ENCODE peak calls at places on chromosomes 1 and 21, in ten cellular contexts. N is brain microvascular endothelial cell; R is Jurkat, Clone E6-1; U is mesendoderm; W is neuronal stem cell; X is fibroblast of lung; Z is fibroblast of the aortic adventitia; G is breast epithelium; E is lung; V is NB4. S is an unnamed sample.
A peak's percentile ranks its signal among the peaks of the same experiment; 100 is the strongest.

GRCh38 chr1:224402472-224403035 is 32.0 kb downstream of the WDR26 start:
- DNase-seq in N (no peak), R (no peak), U (no peak), W (no peak), X (no peak), Z (no peak), G (no peak), E (no peak), V (no peak), S (no peak)

GRCh38 chr1:12798911-12799310 is 7.7 kb downstream of the PRAMEF1 start:
- DNase-seq in N (no peak), R (no peak), U (no peak), W (no peak), X (no peak), Z (no peak), G (no peak), E (no peak), V (no peak), S (no peak)

GRCh38 chr1:113490384-113490783 is 100.1 kb downstream of the MAGI3 start:
- DNase-seq in N (no peak), R (no peak), U (no peak), W (no peak), X (no peak), Z (no peak), G (no peak), E (no peak), V (no peak), S (no peak)

GRCh38 chr21:42317826-42318746 is 2.9 kb upstream of the TFF3 start:
- DNase-seq in N (no peak), R (no peak), U (no peak), W (no peak), X (no peak), Z (no peak), G (no peak), E (no peak), V (no peak), S (peak; percentile 26)

GRCh38 chr21:36429672-36430546 is 44.7 kb downstream of the CHAF1B start:
- DNase-seq in N (peak; percentile 100), R (peak; percentile 23), U (peak; percentile 95), W (peak; percentile 56), X (peak; percentile 100), Z (peak; percentile 99), G (no peak), E (peak; percentile 69), V (peak; percentile 91), S (peak; percentile 32)

GRCh38 chr1:226741009-226741408 is 1.9 kb upstream of the ITPKB start:
- DNase-seq in N (no peak), R (no peak), U (no peak), W (no peak), X (no peak), Z (no peak), G (no peak), E (no peak), V (no peak), S (no peak)

GRCh38 chr1:160665330-160666078 is 18.7 kb upstream of the SLAMF1 start:
- DNase-seq in N (no peak), R (no peak), U (peak; percentile 99), W (no peak), X (no peak), Z (no peak), G (no peak), E (peak; percentile 63), V (peak; percentile 89), S (no peak)

GRCh38 chr1:203338335-203339036 is 12.4 kb downstream of the FMOD start:
- DNase-seq in N (peak; percentile 40), R (peak; percentile 59), U (peak; percentile 76), W (peak; percentile 56), X (peak; percentile 45), Z (peak; percentile 79), G (no peak), E (peak; percentile 57), V (peak; percentile 72), S (peak; percentile 73)

GRCh38 chr1:23098463-23099170 is 70.0 kb downstream of the LUZP1 start:
- DNase-seq in N (peak; percentile 81), R (peak; percentile 67), U (peak; percentile 86), W (peak; percentile 73), X (peak; percentile 59), Z (peak; percentile 89), G (no peak), E (peak; percentile 58), V (peak; percentile 73), S (peak; percentile 72)
- H3K4me3 ChIP-seq in N (no peak overlapping the region), R (no peak overlapping the region), U (no peak overlapping the region), W (no peak overlapping the region), X (no peak overlapping the region), Z (peak overlapping the region; percentile 3), G (no peak overlapping the region), E (no peak overlapping the region), V (no peak overlapping the region), S (no peak overlapping the region)

DNA sequence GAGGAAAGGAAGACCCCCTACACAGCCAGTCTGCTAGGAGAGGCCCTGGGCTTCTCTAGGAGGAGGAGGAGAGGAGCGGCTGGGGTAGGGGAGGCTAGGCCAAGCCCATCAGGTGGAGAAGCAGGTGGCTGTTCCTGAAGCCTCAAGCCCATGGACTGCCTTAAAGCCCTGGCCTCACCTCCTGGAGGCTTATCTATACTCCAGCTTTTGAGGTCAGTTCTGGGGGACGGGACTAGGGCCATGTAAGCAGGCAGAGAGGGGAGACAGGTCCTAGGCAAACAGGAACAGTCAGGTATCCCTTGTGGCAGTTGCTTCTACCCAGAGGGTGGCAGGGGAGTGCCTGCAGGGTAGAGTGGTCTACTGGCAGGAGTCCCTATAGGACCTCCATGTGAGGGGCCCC is 40.6 kb downstream of the KCNC4 start:
- DNase-seq in N (no peak), R (no peak), U (no peak), W (no peak), X (no peak), Z (no peak), G (no peak), E (no peak), V (no peak), S (no peak)
- H3K4me3 ChIP-seq in N (no peak overlapping the region), R (no peak overlapping the region), U (no peak overlapping the region), W (no peak overlapping the region), X (no peak overlapping the region), Z (no peak overlapping the region), G (no peak overlapping the region), E (no peak overlapping the region), V (no peak overlapping the region), S (no peak overlapping the region)

GRCh38 chr1:63318255-63319068 is 3.9 kb upstream of the FOXD3 start:
- DNase-seq in N (no peak), R (no peak), U (no peak), W (no peak), X (no peak), Z (no peak), G (no peak), E (no peak), V (no peak), S (no peak)

GRCh38 chr1:63319069-63320023 is 3.0 kb upstream of the FOXD3 start:
- DNase-seq in N (no peak), R (no peak), U (peak; percentile 60), W (peak; percentile 45), X (no peak), Z (no peak), G (no peak), E (no peak), V (no peak), S (no peak)

GRCh38 chr1:63316540-63316939 is 5.8 kb upstream of the FOXD3 start:
- DNase-seq in N (no peak), R (no peak), U (no peak), W (no peak), X (no peak), Z (no peak), G (no peak), E (no peak), V (no peak), S (no peak)

GRCh38 chr1:63317814-63318156 is 4.6 kb upstream of the FOXD3 start:
- DNase-seq in N (no peak), R (no peak), U (no peak), W (no peak), X (no peak), Z (no peak), G (no peak), E (no peak), V (no peak), S (no peak)

DNA sequence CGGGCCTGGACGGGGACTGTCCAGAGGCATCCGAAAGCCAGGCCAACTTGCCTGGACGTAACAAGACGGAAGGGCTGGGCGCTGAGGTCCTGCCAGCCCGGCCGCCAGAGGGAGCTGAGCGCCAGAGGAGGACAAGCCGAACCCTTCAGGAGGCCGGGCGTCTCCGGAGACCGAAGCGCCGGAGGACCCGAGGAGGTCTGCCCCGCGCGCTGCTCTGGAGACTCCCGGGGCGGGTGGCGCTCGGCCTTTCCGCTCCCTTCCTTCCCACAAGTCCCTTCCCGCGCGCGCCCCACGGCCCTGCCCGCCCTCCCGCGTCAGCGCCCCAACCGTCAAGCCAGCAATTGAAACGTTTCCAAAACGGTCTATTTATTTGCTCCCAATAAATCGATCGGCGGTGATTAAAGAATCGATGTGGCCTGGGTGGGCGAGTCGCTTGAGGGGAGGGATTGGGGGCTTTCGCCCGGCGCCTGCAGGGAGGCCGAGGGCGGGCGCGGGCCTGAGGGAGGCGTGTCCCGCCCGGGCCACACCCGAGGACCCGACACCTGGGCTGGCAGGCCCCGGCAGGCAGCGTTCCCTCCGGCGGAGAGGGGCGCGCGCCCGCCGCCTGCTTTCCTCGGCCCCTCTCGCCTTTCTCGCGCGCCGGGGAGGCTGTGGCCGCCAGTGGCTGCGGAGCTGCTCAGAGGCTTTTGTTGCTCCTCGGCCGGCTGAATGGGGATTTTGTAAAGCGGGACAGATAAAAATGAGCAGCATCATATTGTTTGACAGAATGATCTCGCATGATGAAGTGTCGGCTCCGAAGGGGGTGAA is 5.2 kb upstream of the FOXD3 start:
- DNase-seq in N (peak; percentile 17), R (peak; percentile 39), U (peak; percentile 94), W (peak; percentile 65), X (peak; percentile 27), Z (peak; percentile 46), G (no peak), E (peak; percentile 70), V (peak; percentile 83), S (peak; percentile 81)
- H3K4me3 ChIP-seq in N (peak overlapping the region; percentile 39), R (peak overlapping the region; percentile 57), U (peak overlapping the region; percentile 35), W (peak overlapping the region; percentile 16), X (peak overlapping the region; percentile 14), Z (peak overlapping the region; percentile 37), G (peak overlapping the region; percentile 62), E (no peak overlapping the region), V (peak overlapping the region; percentile 28), S (peak overlapping the region; percentile 56)

GRCh38 chr1:166870584-166870983 is 5.5 kb downstream of the TADA1 start:
- DNase-seq in N (no peak), R (no peak), U (no peak), W (no peak), X (no peak), Z (no peak), G (no peak), E (no peak), V (no peak), S (no peak)

GRCh38 chr1:166875302-166875733 is 746 bp downstream of the TADA1 start:
- DNase-seq in N (no peak), R (no peak), U (no peak), W (no peak), X (no peak), Z (no peak), G (no peak), E (no peak), V (no peak), S (no peak)

GRCh38 chr1:166875734-166876539 is at the start of gene TADA1:
- DNase-seq in N (peak; percentile 98), R (peak; percentile 98), U (peak; percentile 100), W (peak; percentile 97), X (peak; percentile 98), Z (peak; percentile 97), G (peak; percentile 99), E (peak; percentile 99), V (peak; percentile 99), S (peak; percentile 99)

GRCh38 chr1:166874464-166874863 is 1.6 kb downstream of the TADA1 start:
- DNase-seq in N (no peak), R (no peak), U (peak; percentile 21), W (no peak), X (no peak), Z (no peak), G (no peak), E (no peak), V (no peak), S (no peak)

DNA sequence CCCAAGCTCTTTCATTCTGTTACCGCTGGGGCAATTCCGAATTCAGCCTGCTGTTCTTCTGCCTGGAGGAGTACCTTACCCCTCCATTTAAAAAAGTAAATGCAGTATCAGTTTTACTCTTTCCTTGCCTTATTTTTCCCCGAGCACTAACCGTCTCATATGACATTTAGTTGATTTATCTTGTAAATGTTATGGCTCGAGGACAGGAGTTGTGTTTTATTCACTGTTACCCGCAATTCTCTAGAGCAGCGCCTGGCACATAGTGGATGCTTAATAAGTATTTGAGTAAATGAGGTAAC is 425 bp upstream of the TADA1 start:
- DNase-seq in N (no peak), R (no peak), U (no peak), W (no peak), X (no peak), Z (no peak), G (no peak), E (no peak), V (no peak), S (no peak)
- H3K4me3 ChIP-seq in N (peak overlapping the region; percentile 76), R (peak overlapping the region; percentile 59), U (no peak overlapping the region), W (peak overlapping the region; percentile 53), X (peak overlapping the region; percentile 74), Z (peak overlapping the region; percentile 62), G (peak overlapping the region; percentile 85), E (no peak overlapping the region), V (peak overlapping the region; percentile 67), S (peak overlapping the region; percentile 79)